ENCODE peak calls at places on chromosomes 16 and 17, in six cellular contexts. U is bronchial epithelial cell; F is AG08396; C is HCT116; J is stimulated activated CD4-positive, alpha-beta T cell treated with anti-CD3 and anti-CD28 coated beads, Interleukin-15, amount 100 ng/mL, for 48 hours; O is RWPE1. X is an unnamed sample.

GRCh38 chr16:57730771-57731730 is 4.5 kb upstream of the KATNB1 start:
- DNase-seq in O (no peak), C (no peak), F (no peak), U (no peak), J (no peak), X (no peak)

GRCh38 chr17:78046923-78047322 is 81.6 kb downstream of the TMC6 start:
- DNase-seq in C (no peak), O (no peak), F (no peak), J (no peak), U (no peak), X (no peak)

GRCh38 chr17:63477471-63478440 is 895 bp downstream of the ACE start:
- DNase-seq in O (no peak), J (no peak), F (peak), C (no peak), U (no peak), X (no peak)

GRCh38 chr16:29311636-29312344 is 94.7 kb downstream of the NPIPB11 start:
- DNase-seq in F (no peak), J (no peak), C (no peak), U (no peak), O (no peak), X (no peak)

GRCh38 chr17:36706437-36706731 is 105.0 kb downstream of the MRM1 start:
- DNase-seq in F (no peak), O (no peak), C (no peak), U (no peak), J (no peak), X (no peak)

GRCh38 chr16:14111713-14112538 is 40.8 kb downstream of the MRTFB start:
- DNase-seq in U (no peak), F (peak), C (no peak), O (no peak), J (no peak), X (no peak)

GRCh38 chr16:47470810-47471209 is 9.7 kb downstream of the PHKB start:
- DNase-seq in J (no peak), F (no peak), O (no peak), U (no peak), C (no peak), X (no peak)

GRCh38 chr16:47644166-47644565 is 183.0 kb downstream of the PHKB start:
- DNase-seq in U (peak), F (peak), O (peak), J (no peak), C (no peak), X (no peak)

GRCh38 chr16:75351183-75351582 is 82.1 kb downstream of the CFDP1 start:
- DNase-seq in J (no peak), U (peak), F (peak), O (peak), C (no peak), X (peak)

GRCh38 chr16:4682616-4683254 is 10.6 kb upstream of the NUDT16L1 start:
- DNase-seq in C (no peak), U (peak), O (no peak), F (no peak), J (no peak), X (peak)

GRCh38 chr17:46127524-46127923 is 65.7 kb downstream of the KANSL1 start:
- DNase-seq in U (no peak), C (no peak), F (no peak), O (no peak), J (no peak), X (no peak)

GRCh38 chr17:33910200-33910857 is 344.8 kb upstream of the CCL2 start:
- DNase-seq in C (no peak), F (no peak), O (no peak), U (no peak), J (no peak), X (no peak)

GRCh38 chr16:88083582-88083981 is 132.3 kb downstream of the BANP start:
- DNase-seq in O (no peak), C (no peak), U (no peak), F (no peak), J (no peak), X (no peak)

GRCh38 chr17:2030779-2031163 is 818 bp downstream of the DPH1 start:
- DNase-seq in O (no peak), F (no peak), U (no peak), C (peak), J (no peak), X (peak)

GRCh38 chr17:78884148-78884870 is 18.7 kb downstream of the CEP295NL start:
- DNase-seq in J (no peak), C (no peak), U (no peak), O (no peak), F (no peak), X (no peak)

GRCh38 chr17:4708436-4708835 is 2.0 kb upstream of the ARRB2 start:
- DNase-seq in F (no peak), U (no peak), O (no peak), C (no peak), J (peak), X (peak)

GRCh38 chr17:45144199-45145034 is 3.9 kb upstream of the HEXIM1 start:
- DNase-seq in C (no peak), J (no peak), F (peak), O (no peak), U (no peak), X (no peak)